ENCODE peak calls at places on chromosomes 4 and X, in six cellular contexts. One of them, this sample, is unnamed.

GRCh38 chrX:43735957-43736356 is 79.9 kb downstream of the MAOA start:
- DNase-seq in heart right ventricle: no peak
- DNase-seq in fibroblast of mammary gland: no peak
- DNase-seq in cardiac fibroblast: no peak
- DNase-seq in stomach: no peak
- DNase-seq in astrocyte of the spinal cord: no peak
- DNase-seq in this sample: no peak

GRCh38 chr4:96103086-96103485 is 263.2 kb downstream of the PDHA2 start:
- DNase-seq in heart right ventricle: no peak
- DNase-seq in cardiac fibroblast: peak
- DNase-seq in fibroblast of mammary gland: no peak
- DNase-seq in astrocyte of the spinal cord: no peak
- DNase-seq in stomach: no peak
- DNase-seq in this sample: no peak

GRCh38 chr4:22501715-22502095 is 14.2 kb downstream of the ADGRA3 start:
- DNase-seq in cardiac fibroblast: no peak
- DNase-seq in fibroblast of mammary gland: no peak
- DNase-seq in stomach: no peak
- DNase-seq in heart right ventricle: no peak
- DNase-seq in astrocyte of the spinal cord: no peak
- DNase-seq in this sample: peak

GRCh38 chr4:181870326-181870725 is 372.9 kb upstream of the TENM3 start:
- DNase-seq in heart right ventricle: no peak
- DNase-seq in stomach: no peak
- DNase-seq in astrocyte of the spinal cord: peak
- DNase-seq in cardiac fibroblast: no peak
- DNase-seq in fibroblast of mammary gland: peak
- DNase-seq in this sample: peak

GRCh38 chr4:169341490-169341889 is 70.7 kb upstream of the SH3RF1 start:
- DNase-seq in stomach: no peak
- DNase-seq in cardiac fibroblast: peak
- DNase-seq in astrocyte of the spinal cord: peak
- DNase-seq in fibroblast of mammary gland: peak
- DNase-seq in heart right ventricle: no peak
- DNase-seq in this sample: no peak

GRCh38 chr4:7459471-7459870 is 24.7 kb upstream of the PSAPL1 start:
- DNase-seq in stomach: no peak
- DNase-seq in fibroblast of mammary gland: no peak
- DNase-seq in cardiac fibroblast: no peak
- DNase-seq in astrocyte of the spinal cord: no peak
- DNase-seq in heart right ventricle: no peak
- DNase-seq in this sample: no peak

GRCh38 chr4:177404980-177405379 is 37.3 kb downstream of the AGA start:
- DNase-seq in heart right ventricle: no peak
- DNase-seq in cardiac fibroblast: no peak
- DNase-seq in stomach: no peak
- DNase-seq in fibroblast of mammary gland: no peak
- DNase-seq in astrocyte of the spinal cord: no peak
- DNase-seq in this sample: no peak

GRCh38 chr4:70505152-70505748 is 13.1 kb upstream of the AMTN start:
- DNase-seq in stomach: peak
- DNase-seq in astrocyte of the spinal cord: peak
- DNase-seq in heart right ventricle: peak
- DNase-seq in cardiac fibroblast: peak
- DNase-seq in fibroblast of mammary gland: peak
- DNase-seq in this sample: peak

GRCh38 chr4:52421811-52422213 is 237.3 kb downstream of the USP46 start:
- DNase-seq in astrocyte of the spinal cord: no peak
- DNase-seq in cardiac fibroblast: no peak
- DNase-seq in stomach: no peak
- DNase-seq in fibroblast of mammary gland: peak
- DNase-seq in heart right ventricle: no peak
- DNase-seq in this sample: no peak

GRCh38 chr4:39505581-39505980 is 21.7 kb downstream of the UGDH start:
- DNase-seq in astrocyte of the spinal cord: no peak
- DNase-seq in stomach: no peak
- DNase-seq in fibroblast of mammary gland: peak
- DNase-seq in heart right ventricle: no peak
- DNase-seq in cardiac fibroblast: no peak
- DNase-seq in this sample: peak

GRCh38 chr4:173432430-173432829 is 33.5 kb upstream of the SCRG1 start:
- DNase-seq in heart right ventricle: no peak
- DNase-seq in fibroblast of mammary gland: no peak
- DNase-seq in stomach: no peak
- DNase-seq in cardiac fibroblast: no peak
- DNase-seq in astrocyte of the spinal cord: no peak
- DNase-seq in this sample: no peak

GRCh38 chr4:33025236-33025635 is 2305.1 kb downstream of the PCDH7 start:
- DNase-seq in astrocyte of the spinal cord: no peak
- DNase-seq in fibroblast of mammary gland: peak
- DNase-seq in cardiac fibroblast: no peak
- DNase-seq in stomach: no peak
- DNase-seq in heart right ventricle: no peak
- DNase-seq in this sample: peak

GRCh38 chrX:68415289-68415688 is 18.0 kb downstream of the OPHN1 start:
- DNase-seq in heart right ventricle: peak
- DNase-seq in astrocyte of the spinal cord: peak
- DNase-seq in cardiac fibroblast: peak
- DNase-seq in fibroblast of mammary gland: peak
- DNase-seq in stomach: peak
- DNase-seq in this sample: no peak

GRCh38 chr4:88985088-88985779 is 71.8 kb downstream of the FAM13A start:
- DNase-seq in cardiac fibroblast: peak
- DNase-seq in stomach: no peak
- DNase-seq in heart right ventricle: no peak
- DNase-seq in astrocyte of the spinal cord: peak
- DNase-seq in fibroblast of mammary gland: peak
- DNase-seq in this sample: peak

GRCh38 chrX:21166302-21166982 is 207.8 kb upstream of the CNKSR2 start:
- DNase-seq in fibroblast of mammary gland: peak
- DNase-seq in stomach: no peak
- DNase-seq in heart right ventricle: no peak
- DNase-seq in cardiac fibroblast: peak
- DNase-seq in astrocyte of the spinal cord: peak
- DNase-seq in this sample: peak

GRCh38 chr4:82515705-82516104 is 46.1 kb downstream of the TMEM150C start:
- DNase-seq in fibroblast of mammary gland: peak
- DNase-seq in stomach: peak
- DNase-seq in heart right ventricle: no peak
- DNase-seq in astrocyte of the spinal cord: peak
- DNase-seq in cardiac fibroblast: peak
- DNase-seq in this sample: peak

DNA sequence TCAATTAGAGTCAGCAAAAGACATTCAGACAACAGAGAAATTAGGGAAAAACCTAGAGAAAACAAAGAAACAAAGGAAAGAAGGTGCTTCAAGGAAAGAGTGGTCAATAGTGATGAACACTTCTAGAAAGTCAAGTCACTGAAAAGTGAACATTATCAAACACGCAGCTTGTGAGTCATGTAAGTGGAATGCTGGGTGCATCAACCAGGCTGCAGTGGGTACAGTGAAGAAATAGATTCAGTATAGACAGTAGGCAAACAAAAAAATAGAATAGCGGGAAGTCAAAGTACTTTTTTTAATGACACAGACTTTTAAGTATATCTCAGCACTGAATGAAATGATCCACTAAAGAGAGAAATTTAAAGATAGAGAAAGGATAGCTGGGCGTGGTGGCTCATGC is 245.8 kb downstream of the ARHGAP24 start:
- DNase-seq in cardiac fibroblast: peak
- DNase-seq in stomach: no peak
- DNase-seq in fibroblast of mammary gland: peak
- DNase-seq in astrocyte of the spinal cord: peak
- DNase-seq in heart right ventricle: no peak
- DNase-seq in this sample: peak
- H3K4me3 ChIP-seq in cardiac fibroblast: no peak
- H3K4me3 ChIP-seq in stomach: no peak
- H3K4me3 ChIP-seq in fibroblast of mammary gland: no peak
- H3K4me3 ChIP-seq in astrocyte of the spinal cord: no peak
- H3K4me3 ChIP-seq in heart right ventricle: no peak
- H3K4me3 ChIP-seq in this sample: no peak

DNA sequence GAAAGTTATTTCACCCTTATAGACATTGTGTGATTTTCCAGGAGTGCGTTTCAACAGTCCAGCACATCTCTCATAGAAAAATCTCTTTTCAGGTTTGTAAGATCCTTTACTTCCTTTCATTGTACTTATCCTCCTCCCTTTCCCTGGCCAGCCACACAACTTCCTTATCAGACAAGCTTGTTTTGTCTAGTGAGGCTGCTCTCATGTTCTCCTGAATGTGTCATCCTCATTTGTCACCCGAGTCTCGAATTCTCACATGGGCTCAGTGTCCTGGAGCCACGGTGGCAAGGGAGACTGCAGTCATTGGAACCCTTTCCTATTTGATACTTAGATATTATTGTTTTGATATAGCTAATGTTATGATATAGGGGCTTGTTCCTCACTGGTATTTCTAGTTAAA is 16.9 kb downstream of the SYNPO2 start:
- DNase-seq in cardiac fibroblast: no peak
- DNase-seq in heart right ventricle: no peak
- DNase-seq in stomach: no peak
- DNase-seq in astrocyte of the spinal cord: no peak
- DNase-seq in fibroblast of mammary gland: no peak
- DNase-seq in this sample: no peak
- H3K4me3 ChIP-seq in cardiac fibroblast: no peak
- H3K4me3 ChIP-seq in heart right ventricle: no peak
- H3K4me3 ChIP-seq in stomach: no peak
- H3K4me3 ChIP-seq in astrocyte of the spinal cord: no peak
- H3K4me3 ChIP-seq in fibroblast of mammary gland: no peak
- H3K4me3 ChIP-seq in this sample: no peak

GRCh38 chr4:688695-689497 is at the start of gene SLC49A3:
- DNase-seq in heart right ventricle: peak
- DNase-seq in cardiac fibroblast: no peak
- DNase-seq in stomach: peak
- DNase-seq in astrocyte of the spinal cord: no peak
- DNase-seq in fibroblast of mammary gland: no peak
- DNase-seq in this sample: no peak
- H3K4me3 ChIP-seq in heart right ventricle: peak
- H3K4me3 ChIP-seq in cardiac fibroblast: peak
- H3K4me3 ChIP-seq in stomach: peak
- H3K4me3 ChIP-seq in astrocyte of the spinal cord: peak
- H3K4me3 ChIP-seq in fibroblast of mammary gland: peak
- H3K4me3 ChIP-seq in this sample: peak

GRCh38 chr4:121764303-121764701 is 662 bp downstream of the SMIM43 start:
- DNase-seq in fibroblast of mammary gland: no peak
- DNase-seq in cardiac fibroblast: no peak
- DNase-seq in stomach: no peak
- DNase-seq in astrocyte of the spinal cord: no peak
- DNase-seq in heart right ventricle: no peak
- DNase-seq in this sample: no peak

GRCh38 chr4:121765368-121765705 is 373 bp upstream of the SMIM43 start:
- DNase-seq in astrocyte of the spinal cord: no peak
- DNase-seq in stomach: no peak
- DNase-seq in heart right ventricle: no peak
- DNase-seq in cardiac fibroblast: no peak
- DNase-seq in fibroblast of mammary gland: no peak
- DNase-seq in this sample: no peak

GRCh38 chr4:121769341-121769740 is 4.4 kb upstream of the SMIM43 start:
- DNase-seq in heart right ventricle: no peak
- DNase-seq in cardiac fibroblast: no peak
- DNase-seq in fibroblast of mammary gland: no peak
- DNase-seq in stomach: no peak
- DNase-seq in astrocyte of the spinal cord: no peak
- DNase-seq in this sample: peak

GRCh38 chr4:121764702-121765367 is at the start of gene SMIM43:
- DNase-seq in fibroblast of mammary gland: no peak
- DNase-seq in astrocyte of the spinal cord: no peak
- DNase-seq in cardiac fibroblast: peak
- DNase-seq in heart right ventricle: no peak
- DNase-seq in stomach: no peak
- DNase-seq in this sample: no peak

GRCh38 chr4:121765941-121766538 is 1.1 kb upstream of the SMIM43 start:
- DNase-seq in astrocyte of the spinal cord: no peak
- DNase-seq in stomach: no peak
- DNase-seq in heart right ventricle: no peak
- DNase-seq in cardiac fibroblast: no peak
- DNase-seq in fibroblast of mammary gland: no peak
- DNase-seq in this sample: no peak
- H3K4me3 ChIP-seq in astrocyte of the spinal cord: no peak
- H3K4me3 ChIP-seq in stomach: no peak
- H3K4me3 ChIP-seq in heart right ventricle: no peak
- H3K4me3 ChIP-seq in cardiac fibroblast: no peak
- H3K4me3 ChIP-seq in fibroblast of mammary gland: no peak
- H3K4me3 ChIP-seq in this sample: no peak

DNA sequence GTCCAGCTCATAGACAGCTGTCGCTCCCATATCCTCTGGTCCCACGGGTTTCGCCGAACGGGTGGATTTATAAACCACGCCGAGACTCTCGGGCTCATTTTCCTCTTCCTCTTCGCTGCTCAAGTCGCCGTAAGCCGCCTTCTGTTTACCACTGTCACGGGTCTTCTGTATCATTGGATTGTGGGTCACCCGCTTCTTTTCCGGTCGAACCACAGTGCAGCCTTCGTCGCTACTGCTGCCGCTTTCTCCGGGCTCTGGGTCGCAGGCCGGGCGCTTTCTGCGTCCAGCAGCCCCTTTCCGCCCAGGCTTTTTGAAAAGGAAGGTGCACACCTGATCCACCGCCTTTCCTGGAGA is 311 bp downstream of the RNF113A start:
- DNase-seq in stomach: no peak
- DNase-seq in cardiac fibroblast: no peak
- DNase-seq in fibroblast of mammary gland: no peak
- DNase-seq in astrocyte of the spinal cord: peak
- DNase-seq in heart right ventricle: no peak
- DNase-seq in this sample: peak
- H3K4me3 ChIP-seq in stomach: peak
- H3K4me3 ChIP-seq in cardiac fibroblast: peak
- H3K4me3 ChIP-seq in fibroblast of mammary gland: peak
- H3K4me3 ChIP-seq in astrocyte of the spinal cord: peak
- H3K4me3 ChIP-seq in heart right ventricle: peak
- H3K4me3 ChIP-seq in this sample: peak

DNA sequence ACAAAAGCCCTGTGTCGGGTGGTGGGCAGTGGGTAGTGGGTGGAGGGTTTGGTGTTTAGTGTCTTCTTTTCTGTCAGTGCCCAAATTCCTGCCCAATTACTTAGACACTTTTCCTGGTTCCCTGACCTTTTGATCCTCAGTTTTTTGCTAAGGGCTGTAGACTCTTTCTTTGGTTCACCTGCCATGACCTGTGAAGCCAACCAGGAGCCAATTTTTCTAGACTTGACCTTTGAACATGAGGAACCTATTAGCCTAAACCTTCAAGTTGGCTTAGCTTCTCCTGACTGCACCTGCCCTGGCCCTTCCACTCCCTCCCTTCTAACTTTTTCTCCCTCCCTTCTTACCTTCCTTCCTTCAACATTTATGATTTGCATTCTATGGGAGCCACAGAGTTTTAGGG is 94.5 kb downstream of the MID1IP1 start:
- DNase-seq in fibroblast of mammary gland: no peak
- DNase-seq in stomach: no peak
- DNase-seq in heart right ventricle: no peak
- DNase-seq in cardiac fibroblast: no peak
- DNase-seq in astrocyte of the spinal cord: no peak
- DNase-seq in this sample: no peak
- H3K4me3 ChIP-seq in fibroblast of mammary gland: no peak
- H3K4me3 ChIP-seq in stomach: no peak
- H3K4me3 ChIP-seq in heart right ventricle: no peak
- H3K4me3 ChIP-seq in cardiac fibroblast: no peak
- H3K4me3 ChIP-seq in astrocyte of the spinal cord: no peak
- H3K4me3 ChIP-seq in this sample: no peak